ENCODE peak calls at places on chromosome 14, in eight cellular contexts. U is stimulated activated CD4-positive, alpha-beta T cell treated with anti-CD3 and anti-CD28 coated beads, TNF-alpha, amount 100 ng/mL, for 1 hour; F is GM03348; K is HepG2; V is T-helper 2 cell; T is A172; P is stimulated activated naive CD8-positive, alpha-beta T cell treated with anti-CD3 and anti-CD28 coated beads, Interleukin-15, amount 100 ng/mL, for 72 hours; I is Calu3. H is an unnamed sample.

GRCh38 chr14:78424311-78424710 is 254.1 kb downstream of the NRXN3 start:
- DNase-seq in U (no peak), V (no peak), P (no peak), K (no peak), T (no peak), I (no peak), F (no peak), H (no peak)

GRCh38 chr14:22465201-22465835 is 123.7 kb downstream of the DAD1 start:
- DNase-seq in T (no peak), F (no peak), U (no peak), V (no peak), K (no peak), P (no peak), I (no peak), H (no peak)

GRCh38 chr14:75200451-75200850 is 24.0 kb upstream of the TMED10 start:
- DNase-seq in V (no peak), I (peak; percentile 83), K (no peak), P (no peak), T (no peak), F (no peak), U (no peak), H (peak; percentile 81)

GRCh38 chr14:69909831-69910550 is 30.8 kb downstream of the SMOC1 start:
- DNase-seq in I (no peak), K (no peak), P (no peak), T (no peak), U (no peak), V (no peak), F (no peak), H (no peak)

GRCh38 chr14:33404054-33404453 is 465.4 kb downstream of the NPAS3 start:
- DNase-seq in U (no peak), I (no peak), F (peak; percentile 69), V (no peak), T (peak; percentile 69), K (no peak), P (no peak), H (peak; percentile 56)

GRCh38 chr14:32683679-32684078 is 255.0 kb upstream of the NPAS3 start:
- DNase-seq in T (no peak), U (no peak), F (no peak), K (no peak), V (no peak), I (no peak), P (no peak), H (no peak)

GRCh38 chr14:103742499-103743255 is 27.1 kb downstream of the ZFYVE21 start:
- DNase-seq in I (no peak), T (no peak), F (no peak), U (no peak), P (no peak), V (no peak), K (no peak), H (no peak)

GRCh38 chr14:38285962-38286361 is 30.1 kb upstream of the CLEC14A start:
- DNase-seq in V (no peak), U (no peak), F (no peak), K (no peak), T (no peak), P (no peak), I (no peak), H (no peak)

GRCh38 chr14:39181693-39182047 is 6.6 kb downstream of the PNN start:
- DNase-seq in T (no peak), F (no peak), K (no peak), P (no peak), V (no peak), U (no peak), I (no peak), H (no peak)

GRCh38 chr14:24332094-24332983 is 2.5 kb downstream of the ADCY4 start:
- DNase-seq in T (no peak), U (peak; percentile 55), P (peak; percentile 89), V (peak; percentile 47), I (peak; percentile 79), F (peak; percentile 87), K (peak; percentile 86), H (peak; percentile 64)

GRCh38 chr14:104801284-104802119 is 601 bp downstream of the ZBTB42 start:
- DNase-seq in I (no peak), P (no peak), V (no peak), T (no peak), K (no peak), U (no peak), F (no peak), H (peak; percentile 31)

GRCh38 chr14:52950898-52951729 is at the start of gene FERMT2:
- DNase-seq in I (peak; percentile 91), P (no peak), V (peak; percentile 8), U (no peak), T (peak; percentile 58), K (peak; percentile 79), F (peak; percentile 97), H (peak; percentile 91)

GRCh38 chr14:75934998-75935628 is 46.7 kb downstream of the TGFB3 start:
- DNase-seq in T (no peak), F (no peak), U (no peak), P (no peak), K (no peak), V (no peak), I (no peak), H (no peak)

GRCh38 chr14:100670017-100670974 is 56.4 kb upstream of the DLK1 start:
- DNase-seq in U (no peak), T (no peak), P (no peak), F (no peak), K (no peak), V (no peak), I (no peak), H (no peak)

GRCh38 chr14:89856871-89857345 is 97.6 kb downstream of the EFCAB11 start:
- DNase-seq in I (no peak), K (no peak), P (no peak), V (no peak), U (no peak), T (no peak), F (peak; percentile 34), H (no peak)

GRCh38 chr14:102146423-102146822 is 6.7 kb downstream of the WDR20 start:
- DNase-seq in I (no peak), F (no peak), K (no peak), U (no peak), P (no peak), T (no peak), V (no peak), H (no peak)

GRCh38 chr14:31229638-31230229 is 22.1 kb upstream of the HECTD1 start:
- DNase-seq in T (peak; percentile 71), K (peak; percentile 100), F (peak; percentile 89), U (no peak), I (peak; percentile 81), V (no peak), P (peak; percentile 13), H (peak; percentile 98)

GRCh38 chr14:77208266-77208978 is 26.8 kb downstream of the TMEM63C start:
- DNase-seq in F (peak; percentile 90), T (peak; percentile 42), I (peak; percentile 79), V (peak; percentile 36), P (peak; percentile 23), U (peak; percentile 39), K (peak; percentile 32), H (peak; percentile 37)

GRCh38 chr14:54642950-54643695 is 76.2 kb downstream of the SAMD4A start:
- DNase-seq in T (peak; percentile 23), V (no peak), I (no peak), F (no peak), P (no peak), U (no peak), K (peak; percentile 93), H (peak; percentile 67)

GRCh38 chr14:89425931-89426330 is 8.9 kb upstream of the FOXN3 start:
- DNase-seq in V (no peak), T (peak; percentile 91), U (no peak), F (peak; percentile 85), P (peak; percentile 63), I (no peak), K (peak; percentile 41), H (peak; percentile 90)

GRCh38 chr14:63752449-63753169 is 24.7 kb upstream of the SGPP1 start:
- DNase-seq in K (peak; percentile 12), T (peak; percentile 71), P (no peak), F (no peak), U (no peak), I (peak; percentile 76), V (no peak), H (no peak)